ENCODE peak calls at places on chromosome 1, in seven cellular contexts. One of them, this sample, is unnamed.

GRCh38 chr1:28935293-28935692 is 20.9 kb downstream of the EPB41 start:
- DNase-seq in astrocyte of the hippocampus: no peak
- DNase-seq in epithelial cell of proximal tubule: no peak
- DNase-seq in stimulated activated CD4-positive, alpha-beta T cell treated with anti-CD3 and anti-CD28 coated beads, TNF-alpha, amount 100 ng/mL, for 24 hours: no peak
- DNase-seq in sigmoid colon: no peak
- DNase-seq in fibroblast of mammary gland: no peak
- DNase-seq in NT2/D1: no peak
- DNase-seq in this sample: no peak

GRCh38 chr1:18100493-18101063 is 7.0 kb upstream of the IGSF21 start:
- DNase-seq in astrocyte of the hippocampus: peak
- DNase-seq in epithelial cell of proximal tubule: no peak
- DNase-seq in stimulated activated CD4-positive, alpha-beta T cell treated with anti-CD3 and anti-CD28 coated beads, TNF-alpha, amount 100 ng/mL, for 24 hours: peak
- DNase-seq in sigmoid colon: peak
- DNase-seq in fibroblast of mammary gland: peak
- DNase-seq in NT2/D1: no peak
- DNase-seq in this sample: peak

GRCh38 chr1:108880850-108881249 is 4.1 kb downstream of the GPSM2 start:
- DNase-seq in astrocyte of the hippocampus: peak
- DNase-seq in epithelial cell of proximal tubule: no peak
- DNase-seq in stimulated activated CD4-positive, alpha-beta T cell treated with anti-CD3 and anti-CD28 coated beads, TNF-alpha, amount 100 ng/mL, for 24 hours: no peak
- DNase-seq in sigmoid colon: no peak
- DNase-seq in fibroblast of mammary gland: no peak
- DNase-seq in NT2/D1: no peak
- DNase-seq in this sample: no peak

GRCh38 chr1:174740248-174740990 is 259.3 kb upstream of the CACYBP start:
- DNase-seq in astrocyte of the hippocampus: no peak
- DNase-seq in epithelial cell of proximal tubule: no peak
- DNase-seq in stimulated activated CD4-positive, alpha-beta T cell treated with anti-CD3 and anti-CD28 coated beads, TNF-alpha, amount 100 ng/mL, for 24 hours: no peak
- DNase-seq in sigmoid colon: no peak
- DNase-seq in fibroblast of mammary gland: peak
- DNase-seq in NT2/D1: no peak
- DNase-seq in this sample: no peak

GRCh38 chr1:59730759-59731478 is 83.8 kb upstream of the HOOK1 start:
- DNase-seq in astrocyte of the hippocampus: peak
- DNase-seq in epithelial cell of proximal tubule: peak
- DNase-seq in stimulated activated CD4-positive, alpha-beta T cell treated with anti-CD3 and anti-CD28 coated beads, TNF-alpha, amount 100 ng/mL, for 24 hours: no peak
- DNase-seq in sigmoid colon: peak
- DNase-seq in fibroblast of mammary gland: peak
- DNase-seq in NT2/D1: peak
- DNase-seq in this sample: no peak

GRCh38 chr1:54421101-54421504 is 14.9 kb upstream of the SSBP3 start:
- DNase-seq in astrocyte of the hippocampus: peak
- DNase-seq in epithelial cell of proximal tubule: no peak
- DNase-seq in stimulated activated CD4-positive, alpha-beta T cell treated with anti-CD3 and anti-CD28 coated beads, TNF-alpha, amount 100 ng/mL, for 24 hours: no peak
- DNase-seq in sigmoid colon: no peak
- DNase-seq in fibroblast of mammary gland: peak
- DNase-seq in NT2/D1: no peak
- DNase-seq in this sample: no peak

GRCh38 chr1:64309468-64309867 is 106.0 kb downstream of the UBE2U start:
- DNase-seq in astrocyte of the hippocampus: peak
- DNase-seq in epithelial cell of proximal tubule: no peak
- DNase-seq in stimulated activated CD4-positive, alpha-beta T cell treated with anti-CD3 and anti-CD28 coated beads, TNF-alpha, amount 100 ng/mL, for 24 hours: no peak
- DNase-seq in sigmoid colon: no peak
- DNase-seq in fibroblast of mammary gland: no peak
- DNase-seq in NT2/D1: no peak
- DNase-seq in this sample: no peak

GRCh38 chr1:183544598-183545297 is 45.5 kb downstream of the NCF2 start:
- DNase-seq in astrocyte of the hippocampus: peak
- DNase-seq in epithelial cell of proximal tubule: peak
- DNase-seq in stimulated activated CD4-positive, alpha-beta T cell treated with anti-CD3 and anti-CD28 coated beads, TNF-alpha, amount 100 ng/mL, for 24 hours: no peak
- DNase-seq in sigmoid colon: no peak
- DNase-seq in fibroblast of mammary gland: no peak
- DNase-seq in NT2/D1: no peak
- DNase-seq in this sample: no peak

GRCh38 chr1:83808536-83808935 is 190.4 kb downstream of the TTLL7 start:
- DNase-seq in astrocyte of the hippocampus: no peak
- DNase-seq in epithelial cell of proximal tubule: no peak
- DNase-seq in stimulated activated CD4-positive, alpha-beta T cell treated with anti-CD3 and anti-CD28 coated beads, TNF-alpha, amount 100 ng/mL, for 24 hours: no peak
- DNase-seq in sigmoid colon: no peak
- DNase-seq in fibroblast of mammary gland: no peak
- DNase-seq in NT2/D1: no peak
- DNase-seq in this sample: no peak

GRCh38 chr1:151501474-151501873 is 9.7 kb upstream of the CGN start:
- DNase-seq in astrocyte of the hippocampus: no peak
- DNase-seq in epithelial cell of proximal tubule: no peak
- DNase-seq in stimulated activated CD4-positive, alpha-beta T cell treated with anti-CD3 and anti-CD28 coated beads, TNF-alpha, amount 100 ng/mL, for 24 hours: no peak
- DNase-seq in sigmoid colon: no peak
- DNase-seq in fibroblast of mammary gland: no peak
- DNase-seq in NT2/D1: no peak
- DNase-seq in this sample: no peak

GRCh38 chr1:59329412-59330053 is 32.6 kb downstream of the FGGY start:
- DNase-seq in astrocyte of the hippocampus: no peak
- DNase-seq in epithelial cell of proximal tubule: no peak
- DNase-seq in stimulated activated CD4-positive, alpha-beta T cell treated with anti-CD3 and anti-CD28 coated beads, TNF-alpha, amount 100 ng/mL, for 24 hours: no peak
- DNase-seq in sigmoid colon: no peak
- DNase-seq in fibroblast of mammary gland: no peak
- DNase-seq in NT2/D1: no peak
- DNase-seq in this sample: no peak

GRCh38 chr1:160217466-160218165 is 12.4 kb downstream of the PEA15 start:
- DNase-seq in astrocyte of the hippocampus: peak
- DNase-seq in epithelial cell of proximal tubule: no peak
- DNase-seq in stimulated activated CD4-positive, alpha-beta T cell treated with anti-CD3 and anti-CD28 coated beads, TNF-alpha, amount 100 ng/mL, for 24 hours: no peak
- DNase-seq in sigmoid colon: no peak
- DNase-seq in fibroblast of mammary gland: peak
- DNase-seq in NT2/D1: no peak
- DNase-seq in this sample: no peak

GRCh38 chr1:202648822-202649221 is 61.4 kb downstream of the SYT2 start:
- DNase-seq in astrocyte of the hippocampus: no peak
- DNase-seq in epithelial cell of proximal tubule: no peak
- DNase-seq in stimulated activated CD4-positive, alpha-beta T cell treated with anti-CD3 and anti-CD28 coated beads, TNF-alpha, amount 100 ng/mL, for 24 hours: no peak
- DNase-seq in sigmoid colon: no peak
- DNase-seq in fibroblast of mammary gland: no peak
- DNase-seq in NT2/D1: no peak
- DNase-seq in this sample: no peak

GRCh38 chr1:107449326-107449725 is 308.5 kb downstream of the NTNG1 start:
- DNase-seq in astrocyte of the hippocampus: no peak
- DNase-seq in epithelial cell of proximal tubule: no peak
- DNase-seq in stimulated activated CD4-positive, alpha-beta T cell treated with anti-CD3 and anti-CD28 coated beads, TNF-alpha, amount 100 ng/mL, for 24 hours: no peak
- DNase-seq in sigmoid colon: no peak
- DNase-seq in fibroblast of mammary gland: no peak
- DNase-seq in NT2/D1: no peak
- DNase-seq in this sample: no peak

GRCh38 chr1:67832737-67833594 is at the start of gene GNG12:
- DNase-seq in astrocyte of the hippocampus: peak
- DNase-seq in epithelial cell of proximal tubule: no peak
- DNase-seq in stimulated activated CD4-positive, alpha-beta T cell treated with anti-CD3 and anti-CD28 coated beads, TNF-alpha, amount 100 ng/mL, for 24 hours: peak
- DNase-seq in sigmoid colon: peak
- DNase-seq in fibroblast of mammary gland: peak
- DNase-seq in NT2/D1: peak
- DNase-seq in this sample: peak

GRCh38 chr1:156727914-156728598 is at the start of gene METTL25B:
- DNase-seq in astrocyte of the hippocampus: peak
- DNase-seq in epithelial cell of proximal tubule: no peak
- DNase-seq in stimulated activated CD4-positive, alpha-beta T cell treated with anti-CD3 and anti-CD28 coated beads, TNF-alpha, amount 100 ng/mL, for 24 hours: peak
- DNase-seq in sigmoid colon: peak
- DNase-seq in fibroblast of mammary gland: peak
- DNase-seq in NT2/D1: no peak
- DNase-seq in this sample: no peak

GRCh38 chr1:153394391-153394790 is 3.5 kb upstream of the S100A8 start:
- DNase-seq in astrocyte of the hippocampus: no peak
- DNase-seq in epithelial cell of proximal tubule: no peak
- DNase-seq in stimulated activated CD4-positive, alpha-beta T cell treated with anti-CD3 and anti-CD28 coated beads, TNF-alpha, amount 100 ng/mL, for 24 hours: no peak
- DNase-seq in sigmoid colon: no peak
- DNase-seq in fibroblast of mammary gland: no peak
- DNase-seq in NT2/D1: no peak
- DNase-seq in this sample: no peak

GRCh38 chr1:197692965-197693364 is 82.3 kb downstream of the DENND1B start:
- DNase-seq in astrocyte of the hippocampus: peak
- DNase-seq in epithelial cell of proximal tubule: no peak
- DNase-seq in stimulated activated CD4-positive, alpha-beta T cell treated with anti-CD3 and anti-CD28 coated beads, TNF-alpha, amount 100 ng/mL, for 24 hours: no peak
- DNase-seq in sigmoid colon: no peak
- DNase-seq in fibroblast of mammary gland: peak
- DNase-seq in NT2/D1: no peak
- DNase-seq in this sample: no peak

GRCh38 chr1:94602802-94603625 is 61.5 kb upstream of the F3 start:
- DNase-seq in astrocyte of the hippocampus: no peak
- DNase-seq in epithelial cell of proximal tubule: no peak
- DNase-seq in stimulated activated CD4-positive, alpha-beta T cell treated with anti-CD3 and anti-CD28 coated beads, TNF-alpha, amount 100 ng/mL, for 24 hours: no peak
- DNase-seq in sigmoid colon: no peak
- DNase-seq in fibroblast of mammary gland: no peak
- DNase-seq in NT2/D1: no peak
- DNase-seq in this sample: no peak

GRCh38 chr1:26168410-26169167 is at the start of gene C1orf232:
- DNase-seq in astrocyte of the hippocampus: no peak
- DNase-seq in epithelial cell of proximal tubule: no peak
- DNase-seq in stimulated activated CD4-positive, alpha-beta T cell treated with anti-CD3 and anti-CD28 coated beads, TNF-alpha, amount 100 ng/mL, for 24 hours: no peak
- DNase-seq in sigmoid colon: no peak
- DNase-seq in fibroblast of mammary gland: peak
- DNase-seq in NT2/D1: no peak
- DNase-seq in this sample: no peak

GRCh38 chr1:5992814-5993552 is 758 bp upstream of the NPHP4 start:
- DNase-seq in astrocyte of the hippocampus: peak
- DNase-seq in epithelial cell of proximal tubule: no peak
- DNase-seq in stimulated activated CD4-positive, alpha-beta T cell treated with anti-CD3 and anti-CD28 coated beads, TNF-alpha, amount 100 ng/mL, for 24 hours: peak
- DNase-seq in sigmoid colon: no peak
- DNase-seq in fibroblast of mammary gland: no peak
- DNase-seq in NT2/D1: no peak
- DNase-seq in this sample: no peak

GRCh38 chr1:203126866-203127671 is 457 bp upstream of the ADORA1 start:
- DNase-seq in astrocyte of the hippocampus: no peak
- DNase-seq in epithelial cell of proximal tubule: no peak
- DNase-seq in stimulated activated CD4-positive, alpha-beta T cell treated with anti-CD3 and anti-CD28 coated beads, TNF-alpha, amount 100 ng/mL, for 24 hours: no peak
- DNase-seq in sigmoid colon: no peak
- DNase-seq in fibroblast of mammary gland: no peak
- DNase-seq in NT2/D1: no peak
- DNase-seq in this sample: no peak

GRCh38 chr1:24216254-24216653 is 29.2 kb upstream of the IFNLR1 start:
- DNase-seq in astrocyte of the hippocampus: peak
- DNase-seq in epithelial cell of proximal tubule: no peak
- DNase-seq in stimulated activated CD4-positive, alpha-beta T cell treated with anti-CD3 and anti-CD28 coated beads, TNF-alpha, amount 100 ng/mL, for 24 hours: no peak
- DNase-seq in sigmoid colon: no peak
- DNase-seq in fibroblast of mammary gland: no peak
- DNase-seq in NT2/D1: no peak
- DNase-seq in this sample: no peak

GRCh38 chr1:36137776-36138175 is 11.5 kb downstream of the TRAPPC3 start:
- DNase-seq in astrocyte of the hippocampus: no peak
- DNase-seq in epithelial cell of proximal tubule: no peak
- DNase-seq in stimulated activated CD4-positive, alpha-beta T cell treated with anti-CD3 and anti-CD28 coated beads, TNF-alpha, amount 100 ng/mL, for 24 hours: no peak
- DNase-seq in sigmoid colon: no peak
- DNase-seq in fibroblast of mammary gland: no peak
- DNase-seq in NT2/D1: no peak
- DNase-seq in this sample: no peak

GRCh38 chr1:26278835-26279597 is 870 bp upstream of the SH3BGRL3 start:
- DNase-seq in astrocyte of the hippocampus: peak
- DNase-seq in epithelial cell of proximal tubule: no peak
- DNase-seq in stimulated activated CD4-positive, alpha-beta T cell treated with anti-CD3 and anti-CD28 coated beads, TNF-alpha, amount 100 ng/mL, for 24 hours: peak
- DNase-seq in sigmoid colon: no peak
- DNase-seq in fibroblast of mammary gland: peak
- DNase-seq in NT2/D1: no peak
- DNase-seq in this sample: no peak

GRCh38 chr1:152519876-152520275 is 5.6 kb downstream of the CRCT1 start:
- DNase-seq in astrocyte of the hippocampus: no peak
- DNase-seq in epithelial cell of proximal tubule: no peak
- DNase-seq in stimulated activated CD4-positive, alpha-beta T cell treated with anti-CD3 and anti-CD28 coated beads, TNF-alpha, amount 100 ng/mL, for 24 hours: no peak
- DNase-seq in sigmoid colon: no peak
- DNase-seq in fibroblast of mammary gland: no peak
- DNase-seq in NT2/D1: no peak
- DNase-seq in this sample: no peak

GRCh38 chr1:205493241-205494085 is 11.0 kb upstream of the CDK18 start:
- DNase-seq in astrocyte of the hippocampus: peak
- DNase-seq in epithelial cell of proximal tubule: no peak
- DNase-seq in stimulated activated CD4-positive, alpha-beta T cell treated with anti-CD3 and anti-CD28 coated beads, TNF-alpha, amount 100 ng/mL, for 24 hours: no peak
- DNase-seq in sigmoid colon: no peak
- DNase-seq in fibroblast of mammary gland: peak
- DNase-seq in NT2/D1: no peak
- DNase-seq in this sample: no peak

GRCh38 chr1:1040004-1040991 is 20.4 kb downstream of the AGRN start:
- DNase-seq in astrocyte of the hippocampus: peak
- DNase-seq in epithelial cell of proximal tubule: no peak
- DNase-seq in stimulated activated CD4-positive, alpha-beta T cell treated with anti-CD3 and anti-CD28 coated beads, TNF-alpha, amount 100 ng/mL, for 24 hours: peak
- DNase-seq in sigmoid colon: peak
- DNase-seq in fibroblast of mammary gland: peak
- DNase-seq in NT2/D1: no peak
- DNase-seq in this sample: no peak

GRCh38 chr1:201755200-201755599 is 73.8 kb upstream of the IPO9 start:
- DNase-seq in astrocyte of the hippocampus: no peak
- DNase-seq in epithelial cell of proximal tubule: no peak
- DNase-seq in stimulated activated CD4-positive, alpha-beta T cell treated with anti-CD3 and anti-CD28 coated beads, TNF-alpha, amount 100 ng/mL, for 24 hours: no peak
- DNase-seq in sigmoid colon: no peak
- DNase-seq in fibroblast of mammary gland: no peak
- DNase-seq in NT2/D1: no peak
- DNase-seq in this sample: no peak

GRCh38 chr1:9825101-9826074 is 1.6 kb upstream of the CLSTN1 start:
- DNase-seq in astrocyte of the hippocampus: peak
- DNase-seq in epithelial cell of proximal tubule: peak
- DNase-seq in stimulated activated CD4-positive, alpha-beta T cell treated with anti-CD3 and anti-CD28 coated beads, TNF-alpha, amount 100 ng/mL, for 24 hours: peak
- DNase-seq in sigmoid colon: peak
- DNase-seq in fibroblast of mammary gland: peak
- DNase-seq in NT2/D1: peak
- DNase-seq in this sample: no peak

GRCh38 chr1:201216395-201217085 is 25.9 kb downstream of the IGFN1 start:
- DNase-seq in astrocyte of the hippocampus: no peak
- DNase-seq in epithelial cell of proximal tubule: no peak
- DNase-seq in stimulated activated CD4-positive, alpha-beta T cell treated with anti-CD3 and anti-CD28 coated beads, TNF-alpha, amount 100 ng/mL, for 24 hours: no peak
- DNase-seq in sigmoid colon: no peak
- DNase-seq in fibroblast of mammary gland: no peak
- DNase-seq in NT2/D1: no peak
- DNase-seq in this sample: no peak

GRCh38 chr1:119293777-119294176 is 74.8 kb upstream of the HAO2 start:
- DNase-seq in astrocyte of the hippocampus: no peak
- DNase-seq in epithelial cell of proximal tubule: no peak
- DNase-seq in stimulated activated CD4-positive, alpha-beta T cell treated with anti-CD3 and anti-CD28 coated beads, TNF-alpha, amount 100 ng/mL, for 24 hours: no peak
- DNase-seq in sigmoid colon: no peak
- DNase-seq in fibroblast of mammary gland: no peak
- DNase-seq in NT2/D1: no peak
- DNase-seq in this sample: no peak

GRCh38 chr1:6028042-6028895 is 17.4 kb upstream of the KCNAB2 start:
- DNase-seq in astrocyte of the hippocampus: no peak
- DNase-seq in epithelial cell of proximal tubule: no peak
- DNase-seq in stimulated activated CD4-positive, alpha-beta T cell treated with anti-CD3 and anti-CD28 coated beads, TNF-alpha, amount 100 ng/mL, for 24 hours: peak
- DNase-seq in sigmoid colon: no peak
- DNase-seq in fibroblast of mammary gland: peak
- DNase-seq in NT2/D1: no peak
- DNase-seq in this sample: no peak